ENCODE peak calls at places on chromosomes 1 and 21, in four cellular contexts. A, K, B and E are unnamed samples.

GRCh38 chr1:216422821-216423529 is at the start of gene USH2A:
- DNase-seq in A (no peak), K (no peak), B (no peak), E (no peak)

GRCh38 chr21:42214921-42215320 is 4.0 kb upstream of the ABCG1 start:
- DNase-seq in A (no peak), K (no peak), B (no peak), E (no peak)

GRCh38 chr1:58754683-58755467 is 29.0 kb downstream of the JUN start:
- DNase-seq in A (no peak), K (peak), B (no peak), E (no peak)

GRCh38 chr1:15949453-15950245 is 26.3 kb downstream of the ZBTB17 start:
- DNase-seq in A (peak), K (peak), B (peak), E (no peak)

GRCh38 chr1:176811896-176812295 is 348.9 kb downstream of the PAPPA2 start:
- DNase-seq in A (no peak), K (no peak), B (no peak), E (no peak)

GRCh38 chr1:197981546-197981945 is 64.4 kb downstream of the LHX9 start:
- DNase-seq in A (no peak), K (no peak), B (no peak), E (no peak)

GRCh38 chr1:99207216-99207615 is 57.1 kb upstream of the PLPPR4 start:
- DNase-seq in A (no peak), K (no peak), B (no peak), E (no peak)

GRCh38 chr1:68049941-68050878 is at the start of gene DIRAS3:
- DNase-seq in A (no peak), K (no peak), B (no peak), E (no peak)

GRCh38 chr1:94258873-94259331 is 21.5 kb upstream of the ARHGAP29 start:
- DNase-seq in A (peak), K (no peak), B (no peak), E (no peak)

GRCh38 chr1:76511226-76511625 is 356.1 kb upstream of the ST6GALNAC5 start:
- DNase-seq in A (no peak), K (no peak), B (no peak), E (no peak)

GRCh38 chr1:212430416-212430815 is 2.3 kb upstream of the NENF start:
- DNase-seq in A (no peak), K (no peak), B (no peak), E (no peak)

GRCh38 chr1:81179239-81179638 is 621.5 kb upstream of the ADGRL2 start:
- DNase-seq in A (no peak), K (no peak), B (no peak), E (no peak)

GRCh38 chr1:9621032-9621431 is 30.5 kb upstream of the PIK3CD start:
- DNase-seq in A (no peak), K (no peak), B (no peak), E (no peak)

DNA sequence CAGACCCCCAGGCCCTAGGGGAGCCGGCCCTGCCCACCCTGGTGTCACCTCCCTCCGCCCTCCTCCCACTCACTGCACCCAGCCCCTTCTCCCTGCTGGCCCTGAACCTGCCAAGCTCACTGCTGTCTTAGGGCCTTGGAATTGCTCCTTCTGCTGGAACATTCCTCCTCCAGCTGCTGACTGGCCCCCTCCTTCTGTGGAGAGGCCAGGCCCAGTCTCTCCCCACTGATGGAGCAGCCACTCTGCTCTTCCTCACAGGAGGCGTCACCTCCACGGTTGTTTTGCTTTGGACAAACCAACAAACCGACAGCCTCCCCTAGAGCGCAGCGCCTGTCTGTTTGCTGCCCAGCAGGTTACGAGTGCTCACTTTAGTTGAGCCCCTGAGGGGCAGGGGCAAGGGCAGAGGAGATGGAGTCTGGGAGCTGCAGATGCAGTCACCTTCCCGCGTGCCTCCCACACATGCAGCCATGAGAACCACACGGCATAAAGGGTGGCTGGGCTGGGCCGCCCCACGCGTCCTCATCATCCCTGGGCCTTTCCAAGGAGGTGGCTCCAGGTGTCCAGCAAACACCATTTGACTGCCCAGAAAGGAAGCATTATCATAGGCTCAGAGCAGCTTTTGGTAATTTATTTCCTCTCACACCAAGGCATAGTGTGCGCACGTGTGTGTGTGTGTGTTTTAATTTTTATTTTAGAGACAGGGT is 9.4 kb downstream of the OXCT2 start:
- DNase-seq in A (no peak), K (no peak), B (no peak), E (no peak)
- TF ChIP-seq FOXK2 in A (no peak), K (no peak), B (no peak), E (no peak)

DNA sequence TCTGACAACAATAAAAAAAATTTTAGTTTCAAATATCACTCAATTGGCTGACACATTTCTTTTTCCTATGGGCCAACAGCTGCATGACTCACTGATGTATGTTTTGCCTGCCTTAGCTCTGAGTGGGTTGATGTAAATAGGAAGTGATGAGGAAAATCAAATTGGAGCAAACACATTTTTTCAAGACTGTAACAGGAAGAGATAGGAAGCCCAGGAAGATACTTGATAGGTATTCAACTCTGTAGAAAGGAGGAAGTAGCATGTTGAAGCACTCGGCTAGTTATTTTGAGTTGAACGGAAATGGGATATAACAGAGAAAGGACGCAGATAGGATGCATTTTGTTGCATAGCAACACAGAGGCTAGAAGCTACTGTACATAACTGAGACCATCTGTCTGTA is 168.0 kb upstream of the NR5A2 start:
- DNase-seq in A (no peak), K (no peak), B (no peak), E (no peak)
- TF ChIP-seq FOXM1 in A (no peak), K (no peak), B (no peak), E (no peak)

GRCh38 chr21:39527664-39528381 is 76.1 kb downstream of the SH3BGR start:
- DNase-seq in A (peak), K (no peak), B (no peak), E (no peak)
- TF ChIP-seq FOXK2 in A (no peak), K (no peak), B (no peak), E (no peak)

DNA sequence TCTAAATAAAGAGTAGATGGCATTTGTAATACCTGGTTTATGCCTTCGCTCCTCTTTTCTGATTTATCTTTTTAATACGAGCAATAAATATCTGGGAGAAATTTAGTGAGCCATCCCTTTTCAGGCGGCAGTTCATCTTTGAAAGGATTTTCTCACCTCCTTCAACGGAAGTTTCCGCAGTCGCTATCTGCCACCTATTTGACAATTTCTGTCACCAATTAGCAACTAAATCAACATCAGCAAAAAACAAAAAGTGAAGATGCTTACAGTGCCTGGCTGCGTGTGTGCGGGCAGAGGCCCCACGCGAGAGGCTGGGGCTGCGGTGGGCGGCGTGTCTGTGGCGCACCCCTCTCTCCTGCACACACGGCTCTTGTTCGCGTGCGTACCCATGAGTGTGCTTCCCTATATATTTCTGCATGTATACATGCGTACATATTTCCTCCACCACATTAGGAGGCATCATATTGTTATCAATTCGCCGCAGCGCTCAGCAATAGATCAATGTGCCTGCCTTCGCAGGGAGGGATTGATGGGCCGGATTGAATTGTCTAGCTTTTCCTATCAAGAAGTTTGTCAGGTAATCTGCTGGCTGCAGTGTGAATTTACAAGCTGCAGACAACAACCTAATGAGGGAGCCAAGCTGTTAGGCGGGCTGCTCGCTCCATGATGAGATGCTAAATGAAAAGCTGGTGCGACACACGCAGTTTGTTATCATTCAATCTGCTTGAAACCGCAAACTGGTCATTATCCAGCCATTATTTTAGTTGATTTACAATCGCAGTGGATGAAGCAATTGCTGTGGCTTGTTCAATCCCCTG is 117.5 kb upstream of the BARHL2 start:
- DNase-seq in A (no peak), K (no peak), B (no peak), E (peak)
- TF ChIP-seq FOXM1 in A (no peak), K (no peak), B (no peak), E (no peak)

GRCh38 chr1:21901473-21901847 is 35.6 kb downstream of the HSPG2 start:
- DNase-seq in A (no peak), K (no peak), B (no peak), E (no peak)
- TF ChIP-seq FOXK2 in A (no peak), K (no peak), B (no peak), E (no peak)

GRCh38 chr1:89996415-89997110 is 1.7 kb downstream of the ZNF326 start:
- DNase-seq in A (peak), K (no peak), B (no peak), E (no peak)

GRCh38 chr1:89994231-89994804 is 592 bp upstream of the ZNF326 start:
- DNase-seq in A (no peak), K (no peak), B (no peak), E (no peak)

GRCh38 chr1:89994805-89995594 is at the start of gene ZNF326:
- DNase-seq in A (peak), K (peak), B (peak), E (peak)

GRCh38 chr1:89993541-89993940 is 1.4 kb upstream of the ZNF326 start:
- DNase-seq in A (no peak), K (no peak), B (no peak), E (no peak)

GRCh38 chr1:89995595-89996397 is 886 bp downstream of the ZNF326 start:
- DNase-seq in A (peak), K (no peak), B (no peak), E (no peak)
- TF ChIP-seq FOXM1 in A (no peak), K (no peak), B (no peak), E (no peak)

DNA sequence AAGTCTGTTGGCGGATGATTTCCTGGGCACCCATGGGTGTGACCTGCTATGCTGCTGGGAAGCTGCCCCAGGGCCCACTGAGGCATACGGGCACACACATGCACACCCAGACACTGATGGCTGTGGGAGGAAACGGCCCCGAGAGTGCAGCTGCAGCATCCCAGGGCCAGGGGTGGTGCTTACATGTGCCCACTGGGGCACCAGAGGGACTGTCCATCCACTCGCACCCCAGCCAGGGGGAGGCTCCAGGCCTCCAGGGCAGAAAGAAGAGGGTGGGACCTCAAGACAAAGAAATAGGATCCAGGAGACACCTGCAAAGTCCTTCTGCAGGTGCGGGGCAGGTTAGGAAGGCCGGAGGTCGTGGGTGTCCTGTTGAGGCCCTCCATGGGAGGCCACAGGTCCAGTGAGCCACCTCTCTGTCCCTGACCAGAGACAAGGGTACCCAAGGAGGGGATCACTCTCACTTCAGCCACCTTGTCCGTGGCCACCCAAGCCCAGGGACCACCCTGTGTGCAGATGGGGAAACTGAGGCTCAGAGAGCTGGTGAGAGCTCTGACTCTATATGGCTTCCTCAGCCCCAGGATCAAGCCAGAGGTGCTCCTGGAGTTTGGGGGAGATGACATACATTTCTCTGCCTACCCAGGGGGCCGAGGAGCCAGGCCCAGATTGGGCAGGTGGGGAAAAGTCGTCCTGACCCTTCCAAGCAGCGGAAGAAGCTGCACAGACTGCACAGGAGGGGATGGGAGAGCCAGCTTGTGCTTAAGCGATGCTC is 57.1 kb downstream of the WNT9A start:
- DNase-seq in A (no peak), K (no peak), B (no peak), E (no peak)
- TF ChIP-seq FOXK2 in A (no peak), K (no peak), B (no peak), E (no peak)